ENCODE peak calls at places on chromosomes 3 and 15, in four cellular contexts. F is PC-3, Q is HCT116, U is GM23338. T is an unnamed sample. For H3K9me2 and H4K20me1, the result is how much of the 10 kb centered on the place peaks cover.

GRCh38 chr3:24123596-24123995 is 178.5 kb downstream of the NR1D2 start:
- DNase-seq in F (peak), Q (no peak), U (no peak), T (no peak)

GRCh38 chr3:120177151-120177550 is 82.9 kb upstream of the GSK3B start:
- DNase-seq in F (peak), Q (no peak), U (peak), T (no peak)

GRCh38 chr15:67531379-67532059 is 10.6 kb downstream of the C15orf61 start:
- DNase-seq in F (peak), Q (no peak), U (no peak), T (no peak)

GRCh38 chr3:141093971-141094401 is 42.8 kb downstream of the SPSB4 start:
- DNase-seq in F (no peak), Q (no peak), U (no peak), T (no peak)

GRCh38 chr15:53586815-53587214 is 172.6 kb downstream of the WDR72 start:
- DNase-seq in F (peak), Q (peak), U (peak), T (peak)

GRCh38 chr3:187738400-187739124 is 6.7 kb downstream of the BCL6 start:
- DNase-seq in F (peak), Q (peak), U (peak), T (peak)

GRCh38 chr3:159635047-159635641 is 353.5 kb upstream of the IL12A start:
- DNase-seq in F (peak), Q (no peak), U (no peak), T (no peak)

GRCh38 chr15:94086360-94086759 is 145.0 kb upstream of the MCTP2 start:
- DNase-seq in F (no peak), Q (no peak), U (no peak), T (no peak)

GRCh38 chr3:159762981-159763465 is 225.6 kb upstream of the IL12A start:
- DNase-seq in F (peak), Q (no peak), U (peak), T (no peak)

GRCh38 chr3:38823186-38823585 is 7.2 kb upstream of the SCN10A start:
- DNase-seq in F (no peak), Q (no peak), U (no peak), T (no peak)
- H3K9me2 ChIP-seq in F (under half), Q (under half), U (under half), T (under half)

GRCh38 chr15:101246391-101246790 is 5.5 kb downstream of the CHSY1 start:
- DNase-seq in F (no peak), Q (no peak), U (no peak), T (no peak)
- H3K27ac ChIP-seq in F (no peak), Q (no peak), U (no peak), T (no peak)

DNA sequence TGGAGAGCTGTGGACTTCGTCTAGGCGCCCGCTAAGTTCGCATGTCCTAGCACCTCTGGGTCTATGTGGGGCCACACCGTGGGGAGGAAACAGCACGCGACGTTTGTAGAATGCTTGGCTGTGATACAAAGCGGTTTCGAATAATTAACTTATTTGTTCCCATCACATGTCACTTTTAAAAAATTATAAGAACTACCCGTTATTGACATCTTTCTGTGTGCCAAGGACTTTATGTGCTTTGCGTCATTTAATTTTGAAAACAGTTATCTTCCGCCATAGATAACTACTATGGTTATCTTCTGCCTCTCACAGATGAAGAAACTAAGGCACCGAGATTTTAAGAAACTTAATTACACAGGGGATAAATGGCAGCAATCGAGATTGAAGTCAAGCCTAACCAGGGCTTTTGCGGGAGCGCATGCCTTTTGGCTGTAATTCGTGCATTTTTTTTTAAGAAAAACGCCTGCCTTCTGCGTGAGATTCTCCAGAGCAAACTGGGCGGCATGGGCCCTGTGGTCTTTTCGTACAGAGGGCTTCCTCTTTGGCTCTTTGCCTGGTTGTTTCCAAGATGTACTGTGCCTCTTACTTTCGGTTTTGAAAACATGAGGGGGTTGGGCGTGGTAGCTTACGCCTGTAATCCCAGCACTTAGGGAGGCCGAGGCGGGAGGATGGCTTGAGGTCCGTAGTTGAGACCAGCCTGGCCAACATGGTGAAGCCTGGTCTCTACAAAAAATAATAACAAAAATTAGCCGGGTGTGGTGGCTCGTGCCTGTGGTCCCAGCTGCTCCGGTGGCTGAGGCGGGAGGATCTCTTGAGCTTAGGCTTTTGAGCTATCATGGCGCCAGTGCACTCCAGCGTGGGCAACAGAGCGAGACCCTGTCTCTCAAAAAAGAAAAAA is 1.0 kb downstream of the B2M start:
- DNase-seq in F (peak), Q (peak), U (no peak), T (peak)
- H4K20me1 ChIP-seq in F (under half), Q (under half), U (under half), T (under half)

GRCh38 chr3:186722457-186722856 is 5.3 kb downstream of the KNG1 start:
- DNase-seq in F (peak), Q (peak), U (peak), T (no peak)
- H3K9me2 ChIP-seq in F (under half), Q (under half), U (under half), T (under half)

GRCh38 chr3:114877378-114878118 is 269.5 kb downstream of the ZBTB20 start:
- DNase-seq in F (no peak), Q (no peak), U (peak), T (no peak)
- H3K27ac ChIP-seq in F (no peak), Q (peak), U (no peak), T (no peak)

DNA sequence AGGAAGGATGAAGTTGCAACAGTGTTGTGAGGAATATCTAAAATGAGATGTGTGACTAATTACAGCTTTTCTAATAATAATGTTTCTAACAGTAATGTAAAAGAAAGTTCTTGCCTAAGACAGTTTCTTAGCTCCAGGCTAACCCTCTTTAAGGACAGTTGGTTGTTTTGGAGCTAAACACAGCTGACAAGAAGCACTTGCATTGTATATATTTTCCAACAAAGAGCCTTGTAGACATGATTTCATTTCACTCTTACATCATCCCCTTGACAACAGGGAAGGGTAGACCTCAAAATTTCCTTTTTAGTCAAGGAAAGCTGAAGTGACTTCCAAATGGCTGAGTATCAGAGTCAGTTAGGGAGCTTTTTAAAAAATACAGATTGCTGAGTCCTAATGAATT is 4.0 kb downstream of the ARID3B start:
- DNase-seq in F (no peak), Q (no peak), U (no peak), T (no peak)
- H4K20me1 ChIP-seq in F (half or more), Q (under half), U (half or more), T (under half)

T was measured in OCI-LY7.